ENCODE peak calls at places on chromosomes 2 and 18, in four cellular contexts. One of them, this sample, is unnamed.

GRCh38 chr18:49486959-49487710 is at the start of gene C18orf32:
- DNase-seq in K562: peak; percentile 81
- DNase-seq in GM12878: peak; percentile 83
- DNase-seq in SK-N-SH: peak; percentile 94
- DNase-seq in this sample: peak; percentile 87

GRCh38 chr2:145380436-145381017 is 860.6 kb upstream of the ZEB2 start:
- DNase-seq in GM12878: no peak
- DNase-seq in SK-N-SH: no peak
- DNase-seq in K562: no peak
- DNase-seq in this sample: no peak

GRCh38 chr18:55529581-55529980 is 58.4 kb downstream of the TCF4 start:
- DNase-seq in GM12878: no peak
- DNase-seq in SK-N-SH: no peak
- DNase-seq in K562: no peak
- DNase-seq in this sample: no peak

GRCh38 chr2:144131042-144131441 is 388.9 kb downstream of the ZEB2 start:
- DNase-seq in K562: no peak
- DNase-seq in GM12878: no peak
- DNase-seq in SK-N-SH: no peak
- DNase-seq in this sample: no peak

GRCh38 chr18:7601249-7601620 is 34.1 kb downstream of the PTPRM start:
- DNase-seq in GM12878: no peak
- DNase-seq in K562: no peak
- DNase-seq in SK-N-SH: no peak
- DNase-seq in this sample: no peak

GRCh38 chr18:35110037-35110436 is 68.8 kb downstream of the MAPRE2 start:
- DNase-seq in SK-N-SH: no peak
- DNase-seq in GM12878: no peak
- DNase-seq in K562: no peak
- DNase-seq in this sample: no peak

GRCh38 chr2:174340400-174341300 is 5.9 kb downstream of the SP9 start:
- DNase-seq in K562: no peak
- DNase-seq in SK-N-SH: peak; percentile 74
- DNase-seq in GM12878: no peak
- DNase-seq in this sample: peak; percentile 41

GRCh38 chr18:57107141-57107832 is 39.6 kb upstream of the BOD1L2 start:
- DNase-seq in K562: peak; percentile 25
- DNase-seq in SK-N-SH: no peak
- DNase-seq in GM12878: no peak
- DNase-seq in this sample: peak; percentile 11

GRCh38 chr2:241410739-241411176 is 54.7 kb downstream of the FARP2 start:
- DNase-seq in K562: no peak
- DNase-seq in SK-N-SH: no peak
- DNase-seq in GM12878: no peak
- DNase-seq in this sample: peak; percentile 45

GRCh38 chr2:6325616-6326015 is 540.1 kb downstream of the CMPK2 start:
- DNase-seq in GM12878: no peak
- DNase-seq in SK-N-SH: no peak
- DNase-seq in K562: no peak
- DNase-seq in this sample: no peak

GRCh38 chr2:120441351-120441700 is 95.4 kb downstream of the INHBB start:
- DNase-seq in K562: no peak
- DNase-seq in GM12878: no peak
- DNase-seq in SK-N-SH: no peak
- DNase-seq in this sample: no peak

GRCh38 chr18:26192233-26192632 is 34.0 kb upstream of the TAF4B start:
- DNase-seq in GM12878: no peak
- DNase-seq in K562: no peak
- DNase-seq in SK-N-SH: no peak
- DNase-seq in this sample: no peak

GRCh38 chr2:41197781-41198180 is 745.9 kb upstream of the SLC8A1 start:
- DNase-seq in K562: no peak
- DNase-seq in SK-N-SH: no peak
- DNase-seq in GM12878: no peak
- DNase-seq in this sample: no peak

GRCh38 chr2:41199320-41199719 is 747.4 kb upstream of the SLC8A1 start:
- DNase-seq in SK-N-SH: no peak
- DNase-seq in K562: no peak
- DNase-seq in GM12878: no peak
- DNase-seq in this sample: no peak

GRCh38 chr2:41194235-41194634 is 742.3 kb upstream of the SLC8A1 start:
- DNase-seq in GM12878: no peak
- DNase-seq in K562: no peak
- DNase-seq in SK-N-SH: peak; percentile 27
- DNase-seq in this sample: peak; percentile 12
- TF ChIP-seq NFIC in GM12878: no peak
- TF ChIP-seq NFIC in K562: no peak
- TF ChIP-seq NFIC in SK-N-SH: no peak
- TF ChIP-seq NFIC in this sample: no peak

DNA sequence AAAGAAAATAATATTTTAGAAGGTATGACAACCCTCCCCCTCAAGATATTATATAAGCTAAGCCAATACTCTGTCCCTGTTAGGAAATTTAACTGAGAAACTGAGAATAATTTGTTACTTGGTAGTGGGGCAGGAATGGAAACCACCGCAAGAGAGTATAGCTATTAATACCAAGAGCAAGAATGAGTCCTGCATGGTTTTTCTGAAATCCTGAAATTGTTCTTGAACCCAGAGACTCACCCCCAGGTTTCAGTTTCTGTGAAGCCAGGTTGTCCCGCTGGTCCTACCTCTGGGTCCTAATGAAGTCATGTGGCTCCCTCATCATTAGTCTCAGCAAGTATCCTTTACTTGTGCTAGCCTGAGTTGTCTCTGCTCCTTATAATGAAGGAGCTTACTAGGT is 671.0 kb upstream of the ACVR2A start:
- DNase-seq in SK-N-SH: no peak
- DNase-seq in GM12878: no peak
- DNase-seq in K562: no peak
- DNase-seq in this sample: no peak
- TF ChIP-seq NFIC in SK-N-SH: no peak
- TF ChIP-seq NFIC in GM12878: peak; percentile 81
- TF ChIP-seq NFIC in K562: no peak
- TF ChIP-seq NFIC in this sample: no peak

GRCh38 chr2:9596621-9597311 is 34.0 kb downstream of the YWHAQ start:
- DNase-seq in GM12878: no peak
- DNase-seq in K562: no peak
- DNase-seq in SK-N-SH: no peak
- DNase-seq in this sample: no peak

GRCh38 chr2:9595746-9596145 is 35.1 kb downstream of the YWHAQ start:
- DNase-seq in SK-N-SH: no peak
- DNase-seq in K562: no peak
- DNase-seq in GM12878: no peak
- DNase-seq in this sample: no peak

GRCh38 chr2:9592699-9593098 is 37.1 kb upstream of the ADAM17 start:
- DNase-seq in GM12878: no peak
- DNase-seq in K562: no peak
- DNase-seq in SK-N-SH: no peak
- DNase-seq in this sample: no peak

GRCh38 chr2:9594361-9595063 is 36.3 kb downstream of the YWHAQ start:
- DNase-seq in GM12878: no peak
- DNase-seq in SK-N-SH: no peak
- DNase-seq in K562: no peak
- DNase-seq in this sample: peak; percentile 16

DNA sequence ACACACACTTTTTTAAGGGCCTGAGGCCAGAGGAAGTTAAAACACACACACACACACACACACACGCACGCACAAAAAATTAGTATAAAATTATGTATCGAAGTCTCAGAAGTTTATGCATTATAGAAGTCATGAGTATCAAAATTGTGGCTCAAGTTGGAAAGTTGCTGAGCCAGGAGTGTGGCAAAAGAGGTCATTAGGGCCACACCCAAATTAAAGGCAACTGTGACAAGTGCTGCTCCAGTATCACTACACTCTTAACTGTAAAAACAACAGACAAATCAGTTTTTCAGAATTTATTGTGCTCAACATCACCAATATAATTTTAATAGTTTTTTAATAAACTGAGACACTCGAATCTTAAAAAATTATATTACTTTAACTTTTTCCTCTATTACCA is 36.9 kb downstream of the YWHAQ start:
- DNase-seq in GM12878: no peak
- DNase-seq in K562: no peak
- DNase-seq in SK-N-SH: no peak
- DNase-seq in this sample: no peak
- TF ChIP-seq NFIC in GM12878: no peak
- TF ChIP-seq NFIC in K562: no peak
- TF ChIP-seq NFIC in SK-N-SH: no peak
- TF ChIP-seq NFIC in this sample: no peak

GRCh38 chr18:43115076-43116035 is at the start of gene RIT2:
- DNase-seq in GM12878: no peak
- DNase-seq in SK-N-SH: peak; percentile 27
- DNase-seq in K562: no peak
- DNase-seq in this sample: no peak
- TF ChIP-seq NFIC in GM12878: no peak
- TF ChIP-seq NFIC in SK-N-SH: no peak
- TF ChIP-seq NFIC in K562: no peak
- TF ChIP-seq NFIC in this sample: no peak

GRCh38 chr2:19868705-19869550 is 32.9 kb downstream of the TTC32 start:
- DNase-seq in SK-N-SH: peak; percentile 52
- DNase-seq in GM12878: no peak
- DNase-seq in K562: peak; percentile 42
- DNase-seq in this sample: no peak
- TF ChIP-seq NFIC in SK-N-SH: no peak
- TF ChIP-seq NFIC in GM12878: no peak
- TF ChIP-seq NFIC in K562: no peak
- TF ChIP-seq NFIC in this sample: no peak

GRCh38 chr2:62526531-62527381 is 20.8 kb upstream of the TMEM17 start:
- DNase-seq in GM12878: no peak
- DNase-seq in K562: no peak
- DNase-seq in SK-N-SH: no peak
- DNase-seq in this sample: peak; percentile 99
- TF ChIP-seq NFIC in GM12878: no peak
- TF ChIP-seq NFIC in K562: no peak
- TF ChIP-seq NFIC in SK-N-SH: no peak
- TF ChIP-seq NFIC in this sample: peak; percentile 89

This sample was measured in HepG2.